ENCODE peak calls at places on chromosome 11, in five cellular contexts. G is ovary, R is transverse colon, X is tibial nerve, Z is spleen. P is an unnamed sample.

GRCh38 chr11:85347291-85347690 is 279.9 kb downstream of the DLG2 start:
- DNase-seq in R (no peak), X (no peak), Z (no peak), G (no peak), P (no peak)

GRCh38 chr11:65559951-65560537 is 1.9 kb upstream of the LTBP3 start:
- DNase-seq in Z (no peak), G (no peak), X (no peak), R (peak; percentile 64), P (no peak)

GRCh38 chr11:85955531-85955930 is 100.3 kb downstream of the CCDC83 start:
- DNase-seq in Z (no peak), R (no peak), G (no peak), X (no peak), P (no peak)

GRCh38 chr11:8013833-8014232 is 26.7 kb downstream of the EIF3F start:
- DNase-seq in Z (no peak), G (no peak), X (no peak), R (no peak), P (peak; percentile 53)

GRCh38 chr11:74159642-74160041 is 11.2 kb downstream of the C2CD3 start:
- DNase-seq in R (no peak), Z (no peak), X (no peak), G (no peak), P (no peak)

GRCh38 chr11:126842038-126842437 is 158.5 kb downstream of the KIRREL3 start:
- DNase-seq in X (no peak), G (no peak), R (no peak), Z (no peak), P (no peak)

GRCh38 chr11:3639841-3640240 is 2.0 kb downstream of the ART5 start:
- DNase-seq in X (no peak), G (no peak), Z (no peak), R (no peak), P (no peak)

GRCh38 chr11:109853156-109853776 is 239.9 kb upstream of the ZC3H12C start:
- DNase-seq in Z (no peak), R (no peak), X (no peak), G (no peak), P (no peak)

GRCh38 chr11:9753031-9753430 is 89.2 kb downstream of the SWAP70 start:
- DNase-seq in X (no peak), R (no peak), Z (no peak), G (no peak), P (no peak)

GRCh38 chr11:665062-665706 is 28.1 kb downstream of the DRD4 start:
- DNase-seq in Z (no peak), X (no peak), G (no peak), R (no peak), P (no peak)

GRCh38 chr11:113521737-113522517 is 46.7 kb upstream of the DRD2 start:
- DNase-seq in R (no peak), Z (no peak), X (no peak), G (no peak), P (peak; percentile 86)

GRCh38 chr11:2348986-2349385 is 28.1 kb upstream of the CD81 start:
- DNase-seq in Z (no peak), X (no peak), G (no peak), R (no peak), P (no peak)

GRCh38 chr11:25351091-25351803 is 854.4 kb downstream of the LUZP2 start:
- DNase-seq in R (no peak), X (no peak), G (no peak), Z (peak; percentile 61), P (no peak)

GRCh38 chr11:87832216-87832615 is 343.0 kb downstream of the RAB38 start:
- DNase-seq in X (no peak), G (no peak), Z (no peak), R (no peak), P (no peak)

GRCh38 chr11:119741369-119742262 is 12.6 kb upstream of the NECTIN1 start:
- DNase-seq in X (no peak), R (peak; percentile 75), Z (peak; percentile 91), G (peak; percentile 47), P (no peak)

GRCh38 chr11:72569966-72570892 is 104.0 kb downstream of the PDE2A start:
- DNase-seq in X (no peak), Z (no peak), R (no peak), G (no peak), P (no peak)

GRCh38 chr11:105132716-105133511 is 6.7 kb downstream of the CARD18 start:
- DNase-seq in X (no peak), G (no peak), R (no peak), Z (no peak), P (no peak)

GRCh38 chr11:119615003-119615878 is 113.8 kb downstream of the NECTIN1 start:
- DNase-seq in R (no peak), G (no peak), X (peak; percentile 28), Z (no peak), P (no peak)

GRCh38 chr11:67464411-67465189 is 4.5 kb downstream of the TMEM134 start:
- DNase-seq in R (peak; percentile 96), Z (peak; percentile 99), G (peak; percentile 88), X (peak; percentile 85), P (peak; percentile 97)
- TF ChIP-seq POLR2A in R (peak; percentile 92), Z (peak; percentile 65), G (no peak), X (no peak), P (no peak)

GRCh38 chr11:35365961-35366360 is 53.4 kb downstream of the SLC1A2 start:
- DNase-seq in X (no peak), G (no peak), R (no peak), Z (no peak), P (no peak)
- H3K4me1 ChIP-seq in X (no peaks in the 10 kb centered on the region), G (peaks cover 1% of the 10 kb centered on the region), R (peaks cover 4% of the 10 kb centered on the region), Z (no peaks in the 10 kb centered on the region), P (peaks cover 29% of the 10 kb centered on the region)

GRCh38 chr11:94854770-94855633 is 86.8 kb downstream of the AMOTL1 start:
- DNase-seq in Z (no peak), G (no peak), X (no peak), R (no peak), P (no peak)

GRCh38 chr11:94855666-94856065 is 87.5 kb downstream of the AMOTL1 start:
- DNase-seq in G (no peak), X (no peak), R (no peak), Z (no peak), P (no peak)

GRCh38 chr11:94860333-94860732 is 92.2 kb downstream of the AMOTL1 start:
- DNase-seq in G (no peak), X (no peak), R (no peak), Z (no peak), P (no peak)

GRCh38 chr11:94857337-94857736 is 89.2 kb downstream of the AMOTL1 start:
- DNase-seq in G (no peak), X (no peak), R (no peak), Z (no peak), P (no peak)

DNA sequence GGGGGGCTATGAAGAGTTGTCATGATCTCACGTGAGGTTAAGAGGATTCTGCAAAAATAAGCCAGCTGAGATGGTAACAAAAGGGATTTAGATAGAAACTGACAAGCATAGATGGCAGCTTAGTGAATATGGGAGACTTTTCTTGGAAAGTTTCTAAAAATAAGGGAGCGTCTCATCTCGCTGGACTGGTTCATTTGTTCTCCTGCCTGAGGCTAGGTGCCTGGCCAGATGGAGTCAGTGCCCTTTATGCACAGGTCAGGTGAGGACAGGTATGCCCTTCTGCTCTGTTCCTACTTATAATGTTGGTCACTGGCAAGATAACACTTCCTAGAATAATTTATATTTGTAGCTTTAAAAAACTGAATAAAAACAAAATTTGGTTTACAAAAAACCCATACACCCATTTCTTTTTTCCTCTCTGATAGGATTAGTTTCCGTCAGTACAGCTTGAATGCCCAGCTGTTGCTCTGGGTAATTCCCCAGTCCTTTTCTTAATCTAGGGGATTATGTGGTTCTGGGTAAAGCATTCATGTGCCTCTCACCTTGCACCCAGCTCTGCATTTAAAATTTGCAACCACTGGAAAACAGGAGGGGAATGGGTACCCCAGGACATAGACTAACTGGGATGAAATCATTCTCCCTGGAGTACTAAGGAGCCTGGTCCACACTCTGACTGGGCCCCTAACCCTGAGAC is 90.0 kb downstream of the AMOTL1 start:
- DNase-seq in R (no peak), X (no peak), Z (no peak), G (no peak), P (no peak)
- H3K36me3 ChIP-seq in R (peaks cover 11% of the 10 kb centered on the region), X (peaks cover 86% of the 10 kb centered on the region), Z (peaks cover 15% of the 10 kb centered on the region), G (no peaks in the 10 kb centered on the region), P (peaks cover 95% of the 10 kb centered on the region)

DNA sequence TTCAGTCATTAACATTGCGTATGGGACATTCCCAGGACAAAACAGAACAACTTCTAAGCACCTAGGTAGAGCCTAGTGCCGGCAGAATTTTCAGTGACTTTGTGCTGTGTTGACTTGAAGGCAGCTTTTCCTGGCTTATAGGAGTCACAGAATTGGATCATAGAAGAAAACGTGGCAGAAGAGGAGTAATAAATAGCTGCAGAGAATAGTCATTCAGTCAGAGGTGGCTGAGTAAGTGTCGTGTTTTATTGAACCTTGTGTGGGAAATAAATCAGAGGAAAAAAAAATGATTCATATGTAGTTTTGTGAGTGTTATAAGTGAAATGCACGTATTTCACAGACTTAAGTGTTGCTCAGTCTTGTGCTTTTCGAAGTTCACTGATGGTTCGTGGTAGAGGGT is 2.1 kb downstream of the BARX2 start:
- DNase-seq in R (no peak), X (no peak), Z (no peak), G (no peak), P (no peak)
- TF ChIP-seq POLR2A in R (peak; percentile 40), X (no peak), Z (no peak), G (no peak), P (no peak)

GRCh38 chr11:68270334-68271022 is 1.3 kb downstream of the C11orf24 start:
- DNase-seq in R (peak; percentile 61), X (peak; percentile 3), G (no peak), Z (no peak), P (no peak)
- H3K4me1 ChIP-seq in R (peaks cover 23% of the 10 kb centered on the region), X (no peaks in the 10 kb centered on the region), G (peaks cover 3% of the 10 kb centered on the region), Z (peaks cover 67% of the 10 kb centered on the region), P (peaks cover 58% of the 10 kb centered on the region)

GRCh38 chr11:6448574-6448973 is 7.8 kb upstream of the HPX start:
- DNase-seq in R (no peak), G (no peak), Z (no peak), X (no peak), P (no peak)
- H3K36me3 ChIP-seq in R (peaks cover 19% of the 10 kb centered on the region), G (no peaks in the 10 kb centered on the region), Z (peaks cover 24% of the 10 kb centered on the region), X (peaks cover 64% of the 10 kb centered on the region), P (peaks cover 38% of the 10 kb centered on the region)

GRCh38 chr11:45151362-45151982 is 5.0 kb downstream of the PRDM11 start:
- DNase-seq in G (no peak), Z (peak; percentile 42), R (no peak), X (no peak), P (no peak)
- TF ChIP-seq POLR2A in G (no peak), Z (no peak), R (no peak), X (no peak), P (no peak)

DNA sequence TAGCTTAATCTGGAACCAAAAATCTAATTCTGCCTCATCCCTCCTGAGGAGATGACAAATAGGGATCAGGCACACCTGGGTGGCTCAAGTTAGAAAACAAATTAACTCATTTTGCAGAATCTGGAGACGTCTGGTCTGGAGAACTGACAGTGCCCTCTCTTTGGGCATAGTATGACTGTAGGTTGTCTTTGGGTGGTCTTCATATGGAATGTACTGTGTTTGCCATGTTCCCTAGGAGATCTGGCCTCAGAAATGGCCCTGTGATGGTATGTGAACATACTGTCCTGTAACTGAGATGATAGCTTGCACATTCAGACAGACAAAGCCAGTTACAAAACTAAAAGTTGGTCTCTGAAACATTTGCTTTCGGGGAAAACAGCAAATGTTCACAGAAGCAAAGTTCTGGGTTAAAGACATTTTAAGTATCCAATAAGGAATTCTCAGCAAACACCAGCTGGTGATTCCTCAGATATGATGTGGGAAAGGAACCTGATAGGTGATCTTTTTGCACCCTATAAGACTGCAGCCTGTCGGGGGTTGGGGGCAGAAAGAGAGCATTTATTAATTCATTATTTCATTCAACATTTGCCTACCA is 29.7 kb downstream of the CD44 start:
- DNase-seq in X (no peak), Z (no peak), G (no peak), R (no peak), P (no peak)
- H3K4me1 ChIP-seq in X (no peaks in the 10 kb centered on the region), Z (peaks cover 98% of the 10 kb centered on the region), G (peaks cover 5% of the 10 kb centered on the region), R (peaks cover 55% of the 10 kb centered on the region), P (peaks cover 84% of the 10 kb centered on the region)

P was measured in esophagus muscularis mucosa.